ENCODE peak calls at places on chromosomes 3 and 15, in eight cellular contexts. B, Q, H, E, T, X, R and W are unnamed samples.

GRCh38 chr3:78562318-78562717 is 1205.5 kb downstream of the ROBO1 start:
- DNase-seq in B (no peak), Q (no peak), H (no peak), E (no peak), T (no peak), X (no peak), R (no peak), W (no peak)

GRCh38 chr3:46849098-46849631 is 14.1 kb downstream of the MYL3 start:
- DNase-seq in B (no peak), Q (no peak), H (no peak), E (no peak), T (no peak), X (no peak), R (peak), W (peak)

GRCh38 chr15:33766329-33766728 is 202.0 kb upstream of the CHRM5 start:
- DNase-seq in B (no peak), Q (no peak), H (no peak), E (no peak), T (no peak), X (no peak), R (no peak), W (no peak)

GRCh38 chr3:159711560-159712333 is 276.9 kb upstream of the IL12A start:
- DNase-seq in B (no peak), Q (no peak), H (no peak), E (no peak), T (peak), X (peak), R (no peak), W (no peak)

GRCh38 chr3:118412503-118412902 is 622.1 kb downstream of the IGSF11 start:
- DNase-seq in B (no peak), Q (no peak), H (no peak), E (no peak), T (no peak), X (no peak), R (no peak), W (no peak)

GRCh38 chr3:167691366-167691765 is 37.6 kb upstream of the WDR49 start:
- DNase-seq in B (no peak), Q (peak), H (no peak), E (no peak), T (no peak), X (no peak), R (no peak), W (no peak)

GRCh38 chr3:126546549-126547239 is 12.0 kb downstream of the C3orf22 start:
- DNase-seq in B (no peak), Q (no peak), H (no peak), E (no peak), T (no peak), X (no peak), R (peak), W (peak)

GRCh38 chr3:128559486-128560225 is 66.7 kb upstream of the GATA2 start:
- DNase-seq in B (no peak), Q (no peak), H (peak), E (no peak), T (no peak), X (no peak), R (peak), W (peak)

GRCh38 chr3:71138410-71138809 is 445.1 kb downstream of the FOXP1 start:
- DNase-seq in B (no peak), Q (no peak), H (no peak), E (no peak), T (no peak), X (no peak), R (no peak), W (no peak)

GRCh38 chr3:130442284-130442683 is 74.7 kb upstream of the COL6A6 start:
- DNase-seq in B (no peak), Q (no peak), H (no peak), E (no peak), T (no peak), X (no peak), R (no peak), W (peak)

GRCh38 chr15:85339976-85340665 is 40.3 kb upstream of the AKAP13 start:
- DNase-seq in B (no peak), Q (no peak), H (no peak), E (no peak), T (no peak), X (no peak), R (no peak), W (no peak)

GRCh38 chr3:123409443-123410148 is 39.3 kb downstream of the ADCY5 start:
- DNase-seq in B (peak), Q (no peak), H (no peak), E (no peak), T (no peak), X (no peak), R (no peak), W (no peak)

GRCh38 chr3:150384517-150385212 is 23.4 kb upstream of the TSC22D2 start:
- DNase-seq in B (no peak), Q (peak), H (no peak), E (peak), T (peak), X (no peak), R (no peak), W (peak)

GRCh38 chr3:42387802-42388651 is 22.4 kb downstream of the LYZL4 start:
- DNase-seq in B (no peak), Q (peak), H (no peak), E (no peak), T (peak), X (no peak), R (no peak), W (no peak)

GRCh38 chr3:128155614-128156360 is 2.5 kb downstream of the EEFSEC start:
- DNase-seq in B (no peak), Q (no peak), H (no peak), E (no peak), T (no peak), X (no peak), R (no peak), W (no peak)

GRCh38 chr15:62369454-62369853 is 204.4 kb upstream of the C2CD4B start:
- DNase-seq in B (no peak), Q (no peak), H (no peak), E (no peak), T (no peak), X (no peak), R (no peak), W (no peak)

GRCh38 chr3:169880565-169881250 is 11.0 kb upstream of the LRRC31 start:
- DNase-seq in B (no peak), Q (no peak), H (no peak), E (no peak), T (no peak), X (no peak), R (no peak), W (no peak)

GRCh38 chr15:68781209-68781608 is 39.5 kb downstream of the ANP32A start:
- DNase-seq in B (no peak), Q (no peak), H (no peak), E (no peak), T (no peak), X (no peak), R (no peak), W (no peak)

GRCh38 chr3:161291191-161291901 is 70.2 kb downstream of the NMD3 start:
- DNase-seq in B (no peak), Q (no peak), H (peak), E (no peak), T (no peak), X (no peak), R (peak), W (no peak)

GRCh38 chr15:38860682-38861081 is 296.1 kb upstream of the RASGRP1 start:
- DNase-seq in B (no peak), Q (no peak), H (no peak), E (no peak), T (no peak), X (no peak), R (no peak), W (no peak)

GRCh38 chr3:107206141-107206540 is 171.1 kb upstream of the CCDC54 start:
- DNase-seq in B (peak), Q (no peak), H (no peak), E (peak), T (peak), X (no peak), R (no peak), W (peak)

GRCh38 chr15:26087881-26088280 is 224.8 kb upstream of the ATP10A start:
- DNase-seq in B (no peak), Q (no peak), H (no peak), E (no peak), T (no peak), X (no peak), R (no peak), W (no peak)

GRCh38 chr3:101182734-101183133 is 137.6 kb downstream of the IMPG2 start:
- DNase-seq in B (no peak), Q (no peak), H (no peak), E (no peak), T (no peak), X (no peak), R (no peak), W (no peak)

GRCh38 chr3:186806173-186807055 is at the start of gene RFC4:
- DNase-seq in B (peak), Q (peak), H (peak), E (peak), T (peak), X (no peak), R (peak), W (peak)

GRCh38 chr15:66879968-66880367 is 177.9 kb downstream of the SMAD6 start:
- DNase-seq in B (no peak), Q (no peak), H (no peak), E (no peak), T (no peak), X (no peak), R (no peak), W (no peak)